ENCODE peak calls at places on chromosomes 4 and X, in nine cellular contexts. I is GM12878, G is stomach, Y is esophagus muscularis mucosa, U is vagina, B is H1, V is prostate gland, A is endothelial cell of umbilical vein, X is upper lobe of left lung. C is an unnamed sample.

GRCh38 chr4:48243429-48243828 is 26.2 kb downstream of the TEC start:
- DNase-seq in I (no peak), G (no peak), Y (no peak), U (no peak), B (no peak), V (no peak), A (no peak), X (no peak), C (no peak)

GRCh38 chr4:110733901-110734300 is 111.0 kb upstream of the PITX2 start:
- DNase-seq in I (no peak), G (no peak), Y (no peak), U (no peak), B (no peak), V (no peak), A (peak), X (no peak), C (no peak)

GRCh38 chr4:39044947-39045734 is 12.9 kb upstream of the TMEM156 start:
- DNase-seq in I (no peak), G (peak), Y (no peak), U (no peak), B (no peak), V (no peak), A (peak), X (no peak), C (no peak)

GRCh38 chr4:175705407-175705806 is 106.7 kb downstream of the GPM6A start:
- DNase-seq in I (no peak), G (no peak), Y (no peak), U (no peak), B (no peak), V (no peak), A (no peak), X (no peak), C (no peak)

GRCh38 chrX:107880054-107880610 is 54.5 kb downstream of the MID2 start:
- DNase-seq in I (no peak), G (no peak), Y (no peak), U (no peak), B (no peak), V (no peak), A (no peak), X (no peak), C (no peak)

GRCh38 chrX:50638123-50638522 is 167.5 kb upstream of the DGKK start:
- DNase-seq in I (no peak), G (no peak), Y (no peak), U (no peak), B (no peak), V (no peak), A (peak), X (no peak), C (no peak)

GRCh38 chr4:89226665-89227572 is 80.7 kb downstream of the GPRIN3 start:
- DNase-seq in I (peak), G (peak), Y (no peak), U (no peak), B (peak), V (peak), A (peak), X (no peak), C (peak)

GRCh38 chr4:109998867-109999303 is 86.2 kb downstream of the EGF start:
- DNase-seq in I (peak), G (no peak), Y (no peak), U (no peak), B (no peak), V (peak), A (peak), X (no peak), C (no peak)

GRCh38 chr4:46878641-46879040 is 30.4 kb downstream of the COX7B2 start:
- DNase-seq in I (no peak), G (no peak), Y (no peak), U (no peak), B (no peak), V (no peak), A (no peak), X (no peak), C (no peak)

GRCh38 chrX:110442631-110443030 is 84.0 kb downstream of the RTL9 start:
- DNase-seq in I (no peak), G (no peak), Y (no peak), U (no peak), B (no peak), V (no peak), A (peak), X (no peak), C (no peak)

GRCh38 chr4:115537387-115537786 is 424.0 kb upstream of the NDST4 start:
- DNase-seq in I (no peak), G (no peak), Y (no peak), U (no peak), B (no peak), V (no peak), A (no peak), X (no peak), C (no peak)

GRCh38 chr4:185504098-185505047 is 30.9 kb downstream of the PDLIM3 start:
- DNase-seq in I (no peak), G (peak), Y (no peak), U (no peak), B (no peak), V (peak), A (no peak), X (peak), C (no peak)

GRCh38 chr4:181957088-181957487 is 286.1 kb upstream of the TENM3 start:
- DNase-seq in I (no peak), G (no peak), Y (no peak), U (no peak), B (no peak), V (peak), A (peak), X (no peak), C (no peak)

GRCh38 chr4:47145630-47146029 is 114.3 kb downstream of the GABRB1 start:
- DNase-seq in I (peak), G (no peak), Y (no peak), U (no peak), B (no peak), V (no peak), A (peak), X (no peak), C (no peak)

GRCh38 chrX:132488819-132489255 is at the start of gene MBNL3:
- DNase-seq in I (no peak), G (peak), Y (no peak), U (no peak), B (no peak), V (peak), A (peak), X (peak), C (peak)

GRCh38 chrX:134632386-134632785 is 25.9 kb downstream of the PLAC1 start:
- DNase-seq in I (no peak), G (no peak), Y (no peak), U (no peak), B (no peak), V (no peak), A (no peak), X (no peak), C (no peak)

GRCh38 chr4:77959566-77960338 is 97.1 kb downstream of the MRPL1 start:
- DNase-seq in I (peak), G (no peak), Y (no peak), U (no peak), B (no peak), V (peak), A (peak), X (no peak), C (no peak)

GRCh38 chr4:76898385-76898692 is 395 bp upstream of the SOWAHB start:
- DNase-seq in I (no peak), G (no peak), Y (no peak), U (no peak), B (no peak), V (no peak), A (no peak), X (no peak), C (no peak)

GRCh38 chr4:38131371-38132139 is 171.4 kb downstream of the PTTG2 start:
- DNase-seq in I (peak), G (no peak), Y (no peak), U (no peak), B (peak), V (no peak), A (peak), X (no peak), C (no peak)

GRCh38 chrX:100636321-100636991 is at the start of gene TSPAN6:
- DNase-seq in I (no peak), G (peak), Y (peak), U (no peak), B (peak), V (peak), A (peak), X (peak), C (peak)

GRCh38 chrX:12955882-12956703 is 18.8 kb upstream of the TMSB4X start:
- DNase-seq in I (peak), G (peak), Y (no peak), U (no peak), B (no peak), V (no peak), A (peak), X (peak), C (no peak)

GRCh38 chr4:34733185-34733916 is 1511.0 kb downstream of the ARAP2 start:
- DNase-seq in I (no peak), G (no peak), Y (no peak), U (no peak), B (no peak), V (no peak), A (no peak), X (no peak), C (no peak)

GRCh38 chrX:69282893-69283690 is 117.8 kb upstream of the PJA1 start:
- DNase-seq in I (no peak), G (no peak), Y (no peak), U (no peak), B (no peak), V (no peak), A (no peak), X (no peak), C (no peak)

GRCh38 chrX:136159615-136160025 is 12.3 kb downstream of the FHL1 start:
- DNase-seq in I (no peak), G (no peak), Y (no peak), U (no peak), B (no peak), V (no peak), A (no peak), X (no peak), C (no peak)

DNA sequence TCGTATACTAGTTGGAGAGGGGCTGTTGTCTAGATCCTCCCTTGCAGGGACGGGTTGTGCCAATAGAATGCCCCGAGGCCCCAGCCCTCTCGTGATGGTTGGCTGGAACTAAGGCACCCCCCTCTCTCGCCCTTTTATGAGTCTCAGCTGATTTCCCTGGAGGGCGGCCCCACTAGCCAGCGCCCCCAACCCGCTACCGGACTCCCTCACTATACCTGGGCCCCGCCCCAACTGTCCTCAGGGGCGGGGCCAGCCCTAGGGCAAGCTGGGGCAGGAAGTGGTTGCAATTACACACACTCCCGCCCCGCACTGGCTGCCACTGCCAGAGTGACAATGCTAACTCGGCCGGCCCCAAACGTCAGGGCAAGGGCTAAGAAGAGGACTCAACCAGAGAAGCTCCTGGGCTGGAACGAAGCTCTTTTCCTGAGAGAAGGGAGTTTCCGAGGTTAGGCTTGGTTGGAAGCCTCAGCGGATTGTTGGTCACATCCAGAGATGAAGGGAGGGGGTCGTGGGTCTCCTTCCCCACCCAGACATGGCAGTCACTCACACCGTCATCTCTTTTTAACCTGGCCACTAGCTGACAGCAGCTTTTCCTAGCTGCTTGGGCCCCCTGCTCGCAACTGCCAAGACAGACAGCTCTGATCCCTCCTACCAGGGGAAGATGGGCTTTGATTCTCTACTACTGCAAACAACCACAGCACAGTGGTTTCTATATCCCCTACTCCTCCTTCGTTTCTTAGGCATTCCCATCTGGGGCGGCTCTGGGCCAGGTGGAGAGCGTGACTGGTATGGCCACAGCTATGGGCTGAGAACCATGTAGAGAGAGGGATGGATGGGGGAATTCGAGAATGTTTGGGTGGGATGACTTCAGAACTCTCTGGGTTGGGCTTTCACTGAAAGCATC is 21.0 kb upstream of the BCORL1 start:
- DNase-seq in I (peak), G (peak), Y (no peak), U (no peak), B (no peak), V (peak), A (no peak), X (peak), C (peak)
- TF ChIP-seq POLR2AphosphoS5 in I (peak), G (no peak), Y (no peak), U (no peak), B (no peak), V (peak), A (no peak), X (peak), C (no peak)

GRCh38 chr4:2852481-2852881 is 8.8 kb downstream of the ADD1 start:
- DNase-seq in I (peak), G (no peak), Y (no peak), U (no peak), B (no peak), V (no peak), A (no peak), X (no peak), C (no peak)

GRCh38 chr4:2848449-2848848 is 4.8 kb downstream of the ADD1 start:
- DNase-seq in I (no peak), G (peak), Y (no peak), U (no peak), B (no peak), V (no peak), A (no peak), X (no peak), C (no peak)

GRCh38 chr4:2847297-2847871 is 3.7 kb downstream of the ADD1 start:
- DNase-seq in I (no peak), G (no peak), Y (peak), U (no peak), B (no peak), V (no peak), A (no peak), X (no peak), C (no peak)

GRCh38 chr4:2849267-2850140 is 5.9 kb downstream of the ADD1 start:
- DNase-seq in I (no peak), G (peak), Y (no peak), U (no peak), B (no peak), V (no peak), A (no peak), X (no peak), C (no peak)

GRCh38 chr4:2850966-2851782 is 7.5 kb downstream of the ADD1 start:
- DNase-seq in I (no peak), G (no peak), Y (no peak), U (no peak), B (no peak), V (no peak), A (no peak), X (no peak), C (no peak)
- H3K27ac ChIP-seq in I (peak), G (peak), Y (peak), U (no peak), B (no peak), V (no peak), A (no peak), X (peak), C (no peak)

GRCh38 chrX:154526901-154527675 is 11.1 kb upstream of the FAM3A start:
- DNase-seq in I (peak), G (peak), Y (no peak), U (peak), B (no peak), V (peak), A (peak), X (no peak), C (peak)
- TF ChIP-seq POLR2AphosphoS5 in I (peak), G (no peak), Y (peak), U (no peak), B (no peak), V (peak), A (no peak), X (no peak), C (peak)

GRCh38 chr4:105627620-105628019 is 75.2 kb downstream of the ARHGEF38 start:
- DNase-seq in I (no peak), G (no peak), Y (no peak), U (no peak), B (no peak), V (no peak), A (no peak), X (no peak), C (no peak)
- H3K27ac ChIP-seq in I (no peak), G (no peak), Y (no peak), U (no peak), B (no peak), V (no peak), A (no peak), X (no peak), C (no peak)

C was measured in breast epithelium.